ENCODE peak calls at places on chromosome 2, in six cellular contexts. B, C, O, Q, H and F are unnamed samples.

GRCh38 chr2:26469092-26469710 is 8.7 kb downstream of the OTOF start:
- DNase-seq in B (peak; percentile 35), C (peak; percentile 77), O (peak; percentile 87), Q (peak; percentile 27), H (peak; percentile 72), F (peak; percentile 33)

GRCh38 chr2:218039171-218039570 is 29.9 kb upstream of the RUFY4 start:
- DNase-seq in B (peak; percentile 99), C (no peak), O (no peak), Q (no peak), H (no peak), F (peak; percentile 54)

GRCh38 chr2:88738271-88738670 is 46.8 kb downstream of the RPIA start:
- DNase-seq in B (no peak), C (no peak), O (no peak), Q (no peak), H (no peak), F (no peak)

GRCh38 chr2:64932327-64933216 is 56.6 kb upstream of the SLC1A4 start:
- DNase-seq in B (no peak), C (no peak), O (no peak), Q (no peak), H (no peak), F (no peak)

GRCh38 chr2:12484536-12485115 is 232.1 kb upstream of the TRIB2 start:
- DNase-seq in B (no peak), C (no peak), O (no peak), Q (no peak), H (no peak), F (no peak)

GRCh38 chr2:113847144-113847543 is 42.7 kb upstream of the ACTR3 start:
- DNase-seq in B (peak; percentile 28), C (no peak), O (no peak), Q (no peak), H (no peak), F (no peak)

GRCh38 chr2:240963065-240963375 is 35.4 kb upstream of the SNED1 start:
- DNase-seq in B (no peak), C (peak; percentile 41), O (no peak), Q (no peak), H (peak; percentile 17), F (no peak)

GRCh38 chr2:234288974-234289455 is 207.9 kb downstream of the ARL4C start:
- DNase-seq in B (peak; percentile 45), C (peak; percentile 68), O (peak; percentile 84), Q (peak; percentile 69), H (peak; percentile 74), F (no peak)

GRCh38 chr2:208062113-208062512 is 36.8 kb upstream of the PLEKHM3 start:
- DNase-seq in B (peak; percentile 47), C (no peak), O (no peak), Q (no peak), H (no peak), F (no peak)

GRCh38 chr2:99861376-99861760 is 281.0 kb downstream of the AFF3 start:
- DNase-seq in B (no peak), C (no peak), O (no peak), Q (no peak), H (no peak), F (no peak)

GRCh38 chr2:99860720-99861375 is 281.5 kb downstream of the AFF3 start:
- DNase-seq in B (no peak), C (no peak), O (no peak), Q (no peak), H (no peak), F (no peak)

GRCh38 chr2:99856119-99856518 is 286.3 kb downstream of the AFF3 start:
- DNase-seq in B (no peak), C (no peak), O (no peak), Q (no peak), H (no peak), F (no peak)

GRCh38 chr2:99857867-99858444 is 284.4 kb downstream of the AFF3 start:
- DNase-seq in B (no peak), C (no peak), O (no peak), Q (no peak), H (no peak), F (no peak)

DNA sequence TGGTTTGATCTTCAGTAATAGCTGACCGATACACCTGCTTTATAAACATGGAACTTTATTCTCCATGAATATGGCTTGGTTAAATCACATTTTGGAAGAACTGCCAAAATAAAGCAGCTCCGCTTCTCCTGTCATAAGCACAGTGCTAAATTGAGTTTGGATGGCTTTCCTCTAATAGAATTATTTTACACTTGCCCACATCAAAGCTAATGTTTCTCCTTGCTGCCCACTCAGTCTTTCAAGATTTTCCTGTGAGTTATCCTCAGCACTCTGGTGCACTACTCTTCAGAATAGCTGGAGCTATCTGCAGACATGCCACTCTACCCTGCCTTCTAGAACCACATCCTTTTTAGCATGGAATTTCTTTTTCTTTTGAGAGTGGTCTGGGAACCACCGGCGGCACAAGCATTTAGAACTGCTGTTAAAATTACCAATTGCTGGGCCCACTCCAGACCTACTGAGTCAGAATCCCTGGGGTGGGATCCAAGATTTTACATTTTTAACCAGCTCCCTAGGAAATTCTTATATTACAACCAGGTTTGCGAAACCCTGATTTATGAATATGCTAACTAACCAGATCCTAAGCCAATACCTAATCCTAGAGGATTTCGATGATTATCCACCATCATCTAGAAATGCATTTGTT is 283.3 kb downstream of the AFF3 start:
- DNase-seq in B (no peak), C (no peak), O (no peak), Q (no peak), H (no peak), F (no peak)
- TF ChIP-seq CTCF in B (no peak), C (no peak), O (no peak), Q (no peak), H (no peak), F (no peak)

GRCh38 chr2:101518470-101519172 is 43.7 kb upstream of the RFX8 start:
- DNase-seq in B (peak; percentile 52), C (no peak), O (no peak), Q (peak; percentile 61), H (peak; percentile 61), F (peak; percentile 62)
- H3K27ac ChIP-seq in B (no peak overlapping the region), C (no peak overlapping the region), O (no peak overlapping the region), Q (no peak overlapping the region), H (peak overlapping the region; percentile 10), F (no peak overlapping the region)

DNA sequence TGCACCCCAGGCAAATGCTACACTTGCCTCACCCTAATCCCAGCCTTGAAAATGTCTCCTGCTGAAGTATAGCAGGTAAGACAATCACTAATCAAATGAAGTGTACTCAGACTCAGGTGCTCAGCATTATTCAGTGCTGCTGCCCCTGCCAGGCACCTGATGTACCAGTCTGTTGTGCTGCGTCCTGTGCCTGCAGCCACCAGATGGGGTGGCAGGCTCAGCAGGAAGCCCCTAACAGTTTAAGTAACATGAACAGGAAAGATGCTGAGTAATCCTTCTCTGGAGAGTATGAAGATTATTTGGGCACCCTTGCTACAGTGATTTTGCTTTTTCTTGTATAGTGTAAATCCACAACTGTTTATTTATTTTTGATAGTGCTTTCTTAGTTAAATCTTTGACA is 69.1 kb downstream of the TACR1 start:
- DNase-seq in B (no peak), C (no peak), O (no peak), Q (no peak), H (no peak), F (no peak)
- TF ChIP-seq CTCF in B (peak; percentile 41), C (peak; percentile 21), O (no peak), Q (peak; percentile 26), H (no peak), F (no peak)

GRCh38 chr2:230414302-230414701 is 1.7 kb upstream of the SP100 start:
- DNase-seq in B (peak; percentile 79), C (no peak), O (no peak), Q (no peak), H (no peak), F (peak; percentile 50)
- H3K27ac ChIP-seq in B (no peak overlapping the region), C (peak overlapping the region; percentile 8), O (peak overlapping the region; percentile 98), Q (no peak overlapping the region), H (no peak overlapping the region), F (peak overlapping the region; percentile 92)